ENCODE peak calls at places on chromosomes 6 and 20, in six cellular contexts. One of them, this sample, is unnamed.

GRCh38 chr20:25622450-25623224 is 1.2 kb downstream of the NANP start:
- DNase-seq in foreskin fibroblast: no peak
- DNase-seq in Ammon's horn: no peak
- DNase-seq in NCI-H774: no peak
- DNase-seq in islet precursor cell: no peak
- DNase-seq in non-pigmented ciliary epithelial cell: no peak
- DNase-seq in this sample: no peak

GRCh38 chr6:64803470-64804166 is 903.4 kb downstream of the EYS start:
- DNase-seq in foreskin fibroblast: no peak
- DNase-seq in Ammon's horn: no peak
- DNase-seq in NCI-H774: no peak
- DNase-seq in islet precursor cell: no peak
- DNase-seq in non-pigmented ciliary epithelial cell: no peak
- DNase-seq in this sample: no peak

GRCh38 chr20:37475258-37475657 is 45.8 kb upstream of the NNAT start:
- DNase-seq in foreskin fibroblast: no peak
- DNase-seq in Ammon's horn: peak
- DNase-seq in NCI-H774: no peak
- DNase-seq in islet precursor cell: no peak
- DNase-seq in non-pigmented ciliary epithelial cell: no peak
- DNase-seq in this sample: no peak

GRCh38 chr6:114342086-114342825 is 567 bp downstream of the HS3ST5 start:
- DNase-seq in foreskin fibroblast: no peak
- DNase-seq in Ammon's horn: peak
- DNase-seq in NCI-H774: peak
- DNase-seq in islet precursor cell: peak
- DNase-seq in non-pigmented ciliary epithelial cell: no peak
- DNase-seq in this sample: no peak

GRCh38 chr20:31717478-31717946 is 5.2 kb downstream of the BCL2L1 start:
- DNase-seq in foreskin fibroblast: no peak
- DNase-seq in Ammon's horn: no peak
- DNase-seq in NCI-H774: no peak
- DNase-seq in islet precursor cell: no peak
- DNase-seq in non-pigmented ciliary epithelial cell: no peak
- DNase-seq in this sample: peak

GRCh38 chr6:39312912-39313525 is 1.2 kb downstream of the KCNK17 start:
- DNase-seq in foreskin fibroblast: no peak
- DNase-seq in Ammon's horn: peak
- DNase-seq in NCI-H774: no peak
- DNase-seq in islet precursor cell: no peak
- DNase-seq in non-pigmented ciliary epithelial cell: no peak
- DNase-seq in this sample: no peak

GRCh38 chr6:100726741-100727140 is 154.4 kb downstream of the ASCC3 start:
- DNase-seq in foreskin fibroblast: no peak
- DNase-seq in Ammon's horn: no peak
- DNase-seq in NCI-H774: no peak
- DNase-seq in islet precursor cell: no peak
- DNase-seq in non-pigmented ciliary epithelial cell: peak
- DNase-seq in this sample: no peak

GRCh38 chr6:84688187-84688878 is 76.1 kb downstream of the TBX18 start:
- DNase-seq in foreskin fibroblast: no peak
- DNase-seq in Ammon's horn: no peak
- DNase-seq in NCI-H774: no peak
- DNase-seq in islet precursor cell: no peak
- DNase-seq in non-pigmented ciliary epithelial cell: no peak
- DNase-seq in this sample: no peak

GRCh38 chr6:74137910-74138309 is 441.9 kb downstream of the CD109 start:
- DNase-seq in foreskin fibroblast: peak
- DNase-seq in Ammon's horn: no peak
- DNase-seq in NCI-H774: no peak
- DNase-seq in islet precursor cell: no peak
- DNase-seq in non-pigmented ciliary epithelial cell: peak
- DNase-seq in this sample: no peak

This sample was measured in activated T-helper 2 cell treated with anti-CD3 and anti-CD28 coated beads, Interferon-gamma antibody, Interleukin-2, Interleukin-4, amounts not matched to agents 10 μg/mL and 5 μg/mL and 100 μg/mL, durations not matched to agents 14 hours and 24 hours and 36 hours.